ENCODE peak calls at places on chromosomes 2 and 18, in four cellular contexts. S is adipocyte; N is gastrocnemius medialis; P is naive thymus-derived CD4-positive, alpha-beta T cell. G is an unnamed sample.
A peak's percentile ranks its signal among the peaks of the same experiment; 100 is the strongest.

GRCh38 chr2:262117-262516 is 1.7 kb downstream of the SH3YL1 start:
- DNase-seq in N (no peak), P (no peak), S (no peak), G (no peak)

GRCh38 chr18:47915229-47915628 is 15.2 kb downstream of the SMAD2 start:
- DNase-seq in N (no peak), S (no peak), P (no peak), G (no peak)

GRCh38 chr2:70089220-70089945 is 2.1 kb downstream of the PCBP1 start:
- DNase-seq in P (no peak), S (peak; percentile 42), N (peak; percentile 69), G (no peak)

GRCh38 chr2:236717719-236718118 is 148.1 kb downstream of the ACKR3 start:
- DNase-seq in N (no peak), P (no peak), S (no peak), G (no peak)

GRCh38 chr2:150778828-150779227 is 291.4 kb upstream of the RND3 start:
- DNase-seq in N (no peak), S (no peak), P (no peak), G (no peak)

GRCh38 chr18:80147037-80147417 is 38.0 kb downstream of the ADNP2 start:
- DNase-seq in P (no peak), S (no peak), N (no peak), G (no peak)

GRCh38 chr18:10228380-10228779 is 226.1 kb upstream of the APCDD1 start:
- DNase-seq in N (no peak), S (no peak), P (no peak), G (no peak)

GRCh38 chr2:207480521-207481034 is 49.2 kb upstream of the CREB1 start:
- DNase-seq in P (no peak), N (no peak), S (no peak), G (no peak)

GRCh38 chr2:62199392-62200125 is 3.6 kb downstream of the B3GNT2 start:
- DNase-seq in S (peak; percentile 45), P (no peak), N (no peak), G (no peak)

GRCh38 chr2:128978155-128978707 is 659.6 kb upstream of the HS6ST1 start:
- DNase-seq in P (no peak), N (no peak), S (no peak), G (no peak)

GRCh38 chr18:23178661-23179081 is 43.4 kb downstream of the CABLES1 start:
- DNase-seq in N (no peak), P (no peak), S (no peak), G (no peak)

GRCh38 chr2:82528288-82528687 is 1930.8 kb downstream of the SUCLG1 start:
- DNase-seq in S (no peak), P (no peak), N (no peak), G (no peak)

DNA sequence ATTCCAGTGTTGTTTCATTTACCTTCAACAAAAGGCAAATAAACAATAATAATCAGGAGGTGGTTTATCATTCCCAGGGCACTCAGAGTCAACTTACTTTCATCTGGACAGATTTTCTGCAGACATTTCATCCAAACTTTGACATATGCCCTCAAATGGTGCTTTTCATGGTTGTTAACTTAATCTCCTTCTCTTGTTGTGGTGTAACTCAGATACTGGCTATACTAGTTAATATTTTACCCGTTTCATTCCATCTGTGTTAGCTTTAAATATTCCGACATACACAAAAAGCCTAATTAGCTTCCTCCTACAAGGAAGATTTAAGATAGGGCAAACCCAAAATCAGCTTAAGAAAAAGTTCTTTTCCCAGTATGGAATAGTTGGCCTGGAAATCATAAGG is 44.4 kb upstream of the RPE start:
- DNase-seq in N (no peak), S (no peak), P (no peak), G (no peak)
- H3K9me3 ChIP-seq in N (no peaks in the 10 kb centered on the region), S (no peaks in the 10 kb centered on the region), P (no peaks in the 10 kb centered on the region), G (no peaks in the 10 kb centered on the region)

GRCh38 chr18:35267809-35268208 is 22.2 kb downstream of the ZSCAN30 start:
- DNase-seq in S (no peak), N (no peak), P (no peak), G (no peak)
- H3K9me3 ChIP-seq in S (peaks cover 5% of the 10 kb centered on the region), N (no peaks in the 10 kb centered on the region), P (no peaks in the 10 kb centered on the region), G (no peaks in the 10 kb centered on the region)

DNA sequence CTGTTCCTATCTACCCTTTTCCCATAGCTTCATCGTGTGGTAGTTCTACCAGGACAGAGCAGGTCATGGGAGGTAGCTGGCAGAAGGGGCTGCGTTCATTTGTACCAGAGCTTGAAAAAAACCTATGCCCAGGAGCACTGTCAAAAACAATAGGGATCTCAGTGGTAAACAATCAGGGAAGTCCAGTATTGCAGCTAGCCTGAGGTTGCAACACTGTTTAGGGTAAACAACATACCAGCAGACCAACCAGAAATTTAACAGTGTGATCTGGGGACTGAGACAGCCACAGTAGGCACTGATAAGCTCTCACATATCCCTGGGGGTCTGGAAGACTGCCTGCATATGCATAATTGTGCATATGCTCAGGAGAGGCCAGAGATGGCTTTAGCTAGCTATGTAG is 12.1 kb upstream of the ZCCHC2 start:
- DNase-seq in S (peak; percentile 31), P (no peak), N (no peak), G (no peak)
- H3K9me3 ChIP-seq in S (peaks cover 35% of the 10 kb centered on the region), P (peaks cover 3% of the 10 kb centered on the region), N (peaks cover 14% of the 10 kb centered on the region), G (peaks cover 32% of the 10 kb centered on the region)

GRCh38 chr2:187857826-187858225 is 303.6 kb upstream of the TFPI start:
- DNase-seq in N (no peak), S (no peak), P (no peak), G (no peak)

GRCh38 chr2:187851955-187852624 is 297.9 kb upstream of the TFPI start:
- DNase-seq in S (no peak), P (no peak), N (no peak), G (no peak)

GRCh38 chr2:187854801-187855200 is 300.6 kb upstream of the TFPI start:
- DNase-seq in N (no peak), P (no peak), S (no peak), G (no peak)

GRCh38 chr2:187855689-187856088 is 301.5 kb upstream of the TFPI start:
- DNase-seq in N (no peak), S (no peak), P (no peak), G (no peak)

GRCh38 chr2:187853413-187853812 is 299.2 kb upstream of the TFPI start:
- DNase-seq in S (peak; percentile 19), N (no peak), P (no peak), G (no peak)
- H3K9me3 ChIP-seq in S (no peaks in the 10 kb centered on the region), N (no peaks in the 10 kb centered on the region), P (no peaks in the 10 kb centered on the region), G (no peaks in the 10 kb centered on the region)

GRCh38 chr2:23615216-23616020 is 230.4 kb downstream of the KLHL29 start:
- DNase-seq in P (no peak), S (no peak), N (no peak), G (no peak)
- H3K9me3 ChIP-seq in P (no peaks in the 10 kb centered on the region), S (peaks cover 11% of the 10 kb centered on the region), N (no peaks in the 10 kb centered on the region), G (peaks cover 4% of the 10 kb centered on the region)